ENCODE peak calls at places on chromosome 20, in four cellular contexts. One of them, this sample, is unnamed.

GRCh38 chr20:21109144-21109543 is 3.0 kb upstream of the LINC00237 start:
- DNase-seq in omental fat pad: no peak
- DNase-seq in NCI-H1105 treated with DMSO at 0.1 percent for 48 hours: no peak
- DNase-seq in NCI-H187 treated with DMSO at 0.1 percent for 48 hours: no peak
- DNase-seq in this sample: no peak

GRCh38 chr20:49586967-49587587 is 19.1 kb upstream of the PTGIS start:
- DNase-seq in omental fat pad: no peak
- DNase-seq in NCI-H1105 treated with DMSO at 0.1 percent for 48 hours: no peak
- DNase-seq in NCI-H187 treated with DMSO at 0.1 percent for 48 hours: no peak
- DNase-seq in this sample: no peak

GRCh38 chr20:53611449-53611894 is 17.8 kb upstream of the ZNF217 start:
- DNase-seq in omental fat pad: no peak
- DNase-seq in NCI-H1105 treated with DMSO at 0.1 percent for 48 hours: no peak
- DNase-seq in NCI-H187 treated with DMSO at 0.1 percent for 48 hours: no peak
- DNase-seq in this sample: no peak

GRCh38 chr20:48374986-48375715 is 452.6 kb downstream of the PREX1 start:
- DNase-seq in omental fat pad: no peak
- DNase-seq in NCI-H1105 treated with DMSO at 0.1 percent for 48 hours: no peak
- DNase-seq in NCI-H187 treated with DMSO at 0.1 percent for 48 hours: no peak
- DNase-seq in this sample: no peak

GRCh38 chr20:3541887-3542721 is 71.3 kb downstream of the ATRN start:
- DNase-seq in omental fat pad: no peak
- DNase-seq in NCI-H1105 treated with DMSO at 0.1 percent for 48 hours: no peak
- DNase-seq in NCI-H187 treated with DMSO at 0.1 percent for 48 hours: no peak
- DNase-seq in this sample: no peak

GRCh38 chr20:37316116-37316774 is 26.8 kb downstream of the MANBAL start:
- DNase-seq in omental fat pad: no peak
- DNase-seq in NCI-H1105 treated with DMSO at 0.1 percent for 48 hours: no peak
- DNase-seq in NCI-H187 treated with DMSO at 0.1 percent for 48 hours: no peak
- DNase-seq in this sample: no peak

GRCh38 chr20:10412591-10413408 is 21.2 kb downstream of the MKKS start:
- DNase-seq in omental fat pad: no peak
- DNase-seq in NCI-H1105 treated with DMSO at 0.1 percent for 48 hours: no peak
- DNase-seq in NCI-H187 treated with DMSO at 0.1 percent for 48 hours: no peak
- DNase-seq in this sample: no peak

GRCh38 chr20:45405566-45406259 is 2.4 kb upstream of the DBNDD2 start:
- DNase-seq in omental fat pad: no peak
- DNase-seq in NCI-H1105 treated with DMSO at 0.1 percent for 48 hours: no peak
- DNase-seq in NCI-H187 treated with DMSO at 0.1 percent for 48 hours: no peak
- DNase-seq in this sample: no peak

GRCh38 chr20:50794846-50795634 is at the start of gene BCAS4:
- DNase-seq in omental fat pad: peak; percentile 35
- DNase-seq in NCI-H1105 treated with DMSO at 0.1 percent for 48 hours: peak; percentile 79
- DNase-seq in NCI-H187 treated with DMSO at 0.1 percent for 48 hours: no peak
- DNase-seq in this sample: peak; percentile 66

GRCh38 chr20:17504898-17505663 is 26.1 kb downstream of the BFSP1 start:
- DNase-seq in omental fat pad: no peak
- DNase-seq in NCI-H1105 treated with DMSO at 0.1 percent for 48 hours: peak; percentile 51
- DNase-seq in NCI-H187 treated with DMSO at 0.1 percent for 48 hours: no peak
- DNase-seq in this sample: no peak

GRCh38 chr20:56783826-56784225 is 154.7 kb downstream of the TFAP2C start:
- DNase-seq in omental fat pad: no peak
- DNase-seq in NCI-H1105 treated with DMSO at 0.1 percent for 48 hours: no peak
- DNase-seq in NCI-H187 treated with DMSO at 0.1 percent for 48 hours: no peak
- DNase-seq in this sample: no peak

GRCh38 chr20:64025101-64025825 is 10.7 kb upstream of the C20orf204 start:
- DNase-seq in omental fat pad: no peak
- DNase-seq in NCI-H1105 treated with DMSO at 0.1 percent for 48 hours: no peak
- DNase-seq in NCI-H187 treated with DMSO at 0.1 percent for 48 hours: no peak
- DNase-seq in this sample: no peak

GRCh38 chr20:25750765-25751696 is 54.4 kb upstream of the ZNF337 start:
- DNase-seq in omental fat pad: no peak
- DNase-seq in NCI-H1105 treated with DMSO at 0.1 percent for 48 hours: peak; percentile 51
- DNase-seq in NCI-H187 treated with DMSO at 0.1 percent for 48 hours: peak; percentile 4
- DNase-seq in this sample: no peak

GRCh38 chr20:36344517-36345132 is 38.5 kb downstream of the DLGAP4 start:
- DNase-seq in omental fat pad: no peak
- DNase-seq in NCI-H1105 treated with DMSO at 0.1 percent for 48 hours: no peak
- DNase-seq in NCI-H187 treated with DMSO at 0.1 percent for 48 hours: no peak
- DNase-seq in this sample: peak; percentile 60

GRCh38 chr20:53786445-53787267 is 193.0 kb upstream of the ZNF217 start:
- DNase-seq in omental fat pad: no peak
- DNase-seq in NCI-H1105 treated with DMSO at 0.1 percent for 48 hours: no peak
- DNase-seq in NCI-H187 treated with DMSO at 0.1 percent for 48 hours: no peak
- DNase-seq in this sample: no peak

GRCh38 chr20:35601021-35601973 is 14.3 kb upstream of the SPAG4 start:
- DNase-seq in omental fat pad: no peak
- DNase-seq in NCI-H1105 treated with DMSO at 0.1 percent for 48 hours: peak; percentile 39
- DNase-seq in NCI-H187 treated with DMSO at 0.1 percent for 48 hours: no peak
- DNase-seq in this sample: no peak

GRCh38 chr20:63702751-63703470 is 4.9 kb downstream of the ARFRP1 start:
- DNase-seq in omental fat pad: no peak
- DNase-seq in NCI-H1105 treated with DMSO at 0.1 percent for 48 hours: no peak
- DNase-seq in NCI-H187 treated with DMSO at 0.1 percent for 48 hours: no peak
- DNase-seq in this sample: no peak

GRCh38 chr20:41956316-41957050 is 338.3 kb upstream of the CHD6 start:
- DNase-seq in omental fat pad: no peak
- DNase-seq in NCI-H1105 treated with DMSO at 0.1 percent for 48 hours: peak; percentile 27
- DNase-seq in NCI-H187 treated with DMSO at 0.1 percent for 48 hours: no peak
- DNase-seq in this sample: peak; percentile 33

GRCh38 chr20:63174309-63175030 is 41.5 kb downstream of the YTHDF1 start:
- DNase-seq in omental fat pad: no peak
- DNase-seq in NCI-H1105 treated with DMSO at 0.1 percent for 48 hours: peak; percentile 18
- DNase-seq in NCI-H187 treated with DMSO at 0.1 percent for 48 hours: no peak
- DNase-seq in this sample: no peak

GRCh38 chr20:63093966-63094766 is 87.4 kb upstream of the BHLHE23 start:
- DNase-seq in omental fat pad: no peak
- DNase-seq in NCI-H1105 treated with DMSO at 0.1 percent for 48 hours: no peak
- DNase-seq in NCI-H187 treated with DMSO at 0.1 percent for 48 hours: no peak
- DNase-seq in this sample: no peak

GRCh38 chr20:41249371-41249770 is 68.2 kb downstream of the ZHX3 start:
- DNase-seq in omental fat pad: no peak
- DNase-seq in NCI-H1105 treated with DMSO at 0.1 percent for 48 hours: no peak
- DNase-seq in NCI-H187 treated with DMSO at 0.1 percent for 48 hours: no peak
- DNase-seq in this sample: no peak

GRCh38 chr20:8242827-8243764 is 111.0 kb downstream of the PLCB1 start:
- DNase-seq in omental fat pad: no peak
- DNase-seq in NCI-H1105 treated with DMSO at 0.1 percent for 48 hours: no peak
- DNase-seq in NCI-H187 treated with DMSO at 0.1 percent for 48 hours: no peak
- DNase-seq in this sample: no peak

GRCh38 chr20:21339499-21339898 is 36.4 kb downstream of the XRN2 start:
- DNase-seq in omental fat pad: no peak
- DNase-seq in NCI-H1105 treated with DMSO at 0.1 percent for 48 hours: no peak
- DNase-seq in NCI-H187 treated with DMSO at 0.1 percent for 48 hours: no peak
- DNase-seq in this sample: no peak

GRCh38 chr20:2006452-2007381 is 12.9 kb upstream of the PDYN start:
- DNase-seq in omental fat pad: no peak
- DNase-seq in NCI-H1105 treated with DMSO at 0.1 percent for 48 hours: peak; percentile 54
- DNase-seq in NCI-H187 treated with DMSO at 0.1 percent for 48 hours: no peak
- DNase-seq in this sample: peak; percentile 37

GRCh38 chr20:41664584-41664983 is 46.4 kb upstream of the CHD6 start:
- DNase-seq in omental fat pad: no peak
- DNase-seq in NCI-H1105 treated with DMSO at 0.1 percent for 48 hours: no peak
- DNase-seq in NCI-H187 treated with DMSO at 0.1 percent for 48 hours: no peak
- DNase-seq in this sample: no peak

GRCh38 chr20:35015863-35016193 is 60.2 kb downstream of the MYH7B start:
- DNase-seq in omental fat pad: no peak
- DNase-seq in NCI-H1105 treated with DMSO at 0.1 percent for 48 hours: no peak
- DNase-seq in NCI-H187 treated with DMSO at 0.1 percent for 48 hours: no peak
- DNase-seq in this sample: no peak

This sample was measured in iPS DF 6.9.